ENCODE peak calls at places on chromosomes 2 and 18, in four cellular contexts. E is HCT116, R is neural progenitor cell, Z is GM23338. C is an unnamed sample.

GRCh38 chr2:202186641-202187202 is 51.7 kb downstream of the SUMO1 start:
- DNase-seq in R (no peak), E (no peak), Z (no peak), C (no peak)

GRCh38 chr2:1055014-1055595 is 104.5 kb downstream of the SNTG2 start:
- DNase-seq in E (no peak), Z (no peak), R (no peak), C (no peak)

GRCh38 chr2:97996679-97997078 is 931 bp upstream of the TMEM131 start:
- DNase-seq in Z (peak), E (no peak), R (no peak), C (no peak)

GRCh38 chr2:33491685-33492084 is 15.2 kb downstream of the RASGRP3 start:
- DNase-seq in E (no peak), Z (peak), R (peak), C (peak)

GRCh38 chr2:172962824-172963223 is 112.8 kb upstream of the MAP3K20 start:
- DNase-seq in E (no peak), R (no peak), Z (no peak), C (no peak)

GRCh38 chr2:240663791-240664190 is 18.9 kb downstream of the AQP12B start:
- DNase-seq in Z (no peak), E (no peak), R (no peak), C (no peak)

GRCh38 chr2:111534816-111535803 is 348.9 kb downstream of the ANAPC1 start:
- DNase-seq in R (peak), E (no peak), Z (peak), C (peak)

GRCh38 chr2:108594132-108594981 is 60.1 kb downstream of the LIMS1 start:
- DNase-seq in Z (no peak), E (peak), R (no peak), C (peak)

GRCh38 chr2:229313591-229313990 is 42.5 kb upstream of the PID1 start:
- DNase-seq in R (no peak), Z (no peak), E (no peak), C (no peak)

GRCh38 chr2:170307988-170308387 is 130.0 kb downstream of the MYO3B start:
- DNase-seq in R (no peak), E (no peak), Z (no peak), C (no peak)

GRCh38 chr18:75204262-75204977 is 4.5 kb downstream of the PTGR3 start:
- DNase-seq in Z (peak), E (no peak), R (peak), C (no peak)

GRCh38 chr2:63539416-63540162 is 48.7 kb downstream of the WDPCP start:
- DNase-seq in Z (no peak), E (no peak), R (no peak), C (no peak)

GRCh38 chr2:203025592-203025991 is 10.9 kb downstream of the NBEAL1 start:
- DNase-seq in E (no peak), Z (no peak), R (no peak), C (no peak)

GRCh38 chr2:111698743-111699554 is 185.0 kb downstream of the ANAPC1 start:
- DNase-seq in E (peak), Z (peak), R (no peak), C (peak)

GRCh38 chr2:236862961-236863728 is 222.5 kb upstream of the COPS8 start:
- DNase-seq in E (no peak), R (no peak), Z (no peak), C (no peak)

GRCh38 chr2:23199115-23199918 is 185.7 kb upstream of the KLHL29 start:
- DNase-seq in Z (peak), R (peak), E (peak), C (no peak)

GRCh38 chr2:14944562-14945346 is 312.2 kb downstream of the LRATD1 start:
- DNase-seq in E (peak), R (peak), Z (peak), C (peak)

GRCh38 chr2:56185582-56186046 is 1.8 kb downstream of the CCDC85A start:
- DNase-seq in R (peak), E (no peak), Z (peak), C (no peak)

GRCh38 chr2:170917957-170918356 is 11.1 kb upstream of the GORASP2 start:
- DNase-seq in Z (no peak), E (no peak), R (peak), C (no peak)

GRCh38 chr2:69305712-69306611 is 81.1 kb downstream of the GFPT1 start:
- DNase-seq in R (peak), E (no peak), Z (peak), C (no peak)

GRCh38 chr2:225452677-225453076 is 53.2 kb downstream of the NYAP2 start:
- DNase-seq in Z (peak), R (peak), E (no peak), C (no peak)

GRCh38 chr2:67268806-67269205 is 128.3 kb upstream of the ETAA1 start:
- DNase-seq in Z (no peak), R (no peak), E (no peak), C (no peak)

GRCh38 chr2:127056086-127056485 is 50.9 kb downstream of the BIN1 start:
- DNase-seq in R (no peak), Z (no peak), E (no peak), C (no peak)

GRCh38 chr2:237726401-237726830 is 72.2 kb upstream of the RBM44 start:
- DNase-seq in R (no peak), E (no peak), Z (no peak), C (no peak)

GRCh38 chr2:144580521-144581153 is 60.7 kb upstream of the ZEB2 start:
- DNase-seq in Z (peak), E (no peak), R (peak), C (no peak)

GRCh38 chr18:57621252-57621607 is 406 bp downstream of the NARS1 start:
- DNase-seq in R (no peak), Z (no peak), E (no peak), C (no peak)

GRCh38 chr18:57749604-57749970 is 53.5 kb downstream of the ATP8B1 start:
- DNase-seq in R (no peak), Z (no peak), E (no peak), C (no peak)

GRCh38 chr2:216777637-216778273 is 82.1 kb downstream of the TNP1 start:
- DNase-seq in R (peak), E (peak), Z (peak), C (peak)

GRCh38 chr2:212013656-212014055 is 524.9 kb downstream of the ERBB4 start:
- DNase-seq in Z (no peak), E (no peak), R (no peak), C (no peak)

GRCh38 chr2:188333751-188334524 is 42.3 kb downstream of the GULP1 start:
- DNase-seq in R (peak), Z (no peak), E (no peak), C (no peak)

GRCh38 chr2:18402-19271 is 27.7 kb downstream of the FAM110C start:
- DNase-seq in R (peak), Z (peak), E (no peak), C (no peak)

GRCh38 chr2:72843301-72843700 is 17.5 kb upstream of the EXOC6B start:
- DNase-seq in E (no peak), Z (peak), R (no peak), C (no peak)

GRCh38 chr2:228268756-228269155 is 87.3 kb upstream of the SPHKAP start:
- DNase-seq in E (no peak), Z (no peak), R (no peak), C (no peak)

GRCh38 chr18:9283789-9284188 is 50.8 kb upstream of the TWSG1 start:
- DNase-seq in Z (no peak), R (no peak), E (no peak), C (no peak)

GRCh38 chr2:72917138-72917874 is at the start of gene EMX1:
- DNase-seq in E (peak), Z (peak), R (peak), C (peak)

GRCh38 chr2:151338115-151338514 is 19.3 kb upstream of the TNFAIP6 start:
- DNase-seq in R (no peak), E (no peak), Z (no peak), C (no peak)

GRCh38 chr2:201909348-201909747 is 103.0 kb downstream of the CDK15 start:
- DNase-seq in E (no peak), R (no peak), Z (no peak), C (peak)

GRCh38 chr18:53819671-53820070 is 404.8 kb downstream of the MBD2 start:
- DNase-seq in E (no peak), R (no peak), Z (no peak), C (no peak)

GRCh38 chr18:53817976-53818950 is 406.2 kb downstream of the MBD2 start:
- DNase-seq in R (no peak), Z (no peak), E (no peak), C (no peak)

DNA sequence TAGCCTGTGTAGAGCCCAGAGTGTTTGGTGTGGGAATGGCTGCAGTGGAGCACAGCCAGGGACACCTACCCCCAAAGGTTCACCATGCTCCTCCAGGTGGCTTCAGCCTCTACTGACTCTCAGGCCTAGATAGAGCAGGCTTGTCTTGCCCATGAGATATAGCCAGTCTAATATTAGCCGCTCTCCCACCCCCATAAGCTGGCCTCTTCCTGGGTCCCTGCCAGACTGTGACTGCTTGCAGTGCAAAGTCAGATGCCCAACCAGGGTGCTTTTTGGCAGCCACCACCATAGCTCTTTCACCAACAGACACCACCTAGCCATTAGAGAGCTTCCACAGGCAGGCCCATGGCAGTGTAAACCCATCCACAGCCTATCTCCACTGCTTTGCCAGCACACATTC is 405.3 kb downstream of the MBD2 start:
- DNase-seq in Z (no peak), R (no peak), E (no peak), C (no peak)
- H3K4me3 ChIP-seq in Z (no peak), R (no peak), E (no peak), C (no peak)

DNA sequence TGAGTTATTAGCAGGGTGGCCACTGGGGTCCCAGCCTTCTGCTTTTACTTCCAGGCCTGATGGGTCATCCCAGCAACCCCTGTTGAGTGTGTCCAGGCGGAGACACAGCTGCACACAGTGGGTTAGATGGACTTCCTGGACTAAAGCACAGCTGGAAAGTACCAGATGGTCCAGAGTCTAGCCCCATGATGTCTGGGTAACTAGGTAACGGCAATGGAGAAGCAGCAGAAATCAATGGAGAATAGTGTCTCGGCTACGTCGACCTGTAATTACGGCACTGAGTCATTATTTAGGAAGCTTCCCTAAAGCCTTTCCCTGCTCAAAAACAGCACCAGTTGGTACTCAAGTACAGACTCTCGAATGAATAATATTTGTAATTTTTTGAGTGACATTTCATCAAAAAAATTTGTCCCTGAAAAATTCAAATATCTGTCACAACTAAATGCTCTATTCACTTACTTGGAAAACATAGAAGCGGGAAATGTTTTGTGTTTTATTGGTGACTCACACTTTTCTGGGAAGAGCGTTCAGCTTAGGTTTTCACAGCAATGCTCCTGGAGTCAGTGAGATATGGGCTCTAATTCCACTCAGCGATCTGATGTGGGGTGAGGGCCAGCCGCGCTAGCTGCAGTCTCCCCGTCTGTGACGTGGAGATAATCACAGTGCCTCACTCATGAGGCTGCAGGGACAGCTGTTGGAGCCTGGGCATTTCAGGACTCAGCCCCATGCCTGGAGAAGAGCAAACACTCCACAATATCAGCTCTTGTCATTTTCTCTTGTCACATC is 16.2 kb upstream of the ARL4C start:
- DNase-seq in Z (no peak), R (no peak), E (no peak), C (no peak)
- TF ChIP-seq EZH2phosphoT487 in Z (no peak), R (no peak), E (no peak), C (no peak)

GRCh38 chr2:205902899-205903236 is 183.1 kb downstream of the INO80D start:
- DNase-seq in E (no peak), R (no peak), Z (no peak), C (no peak)

GRCh38 chr2:205904873-205905272 is 181.1 kb downstream of the INO80D start:
- DNase-seq in E (no peak), R (no peak), Z (no peak), C (no peak)

GRCh38 chr2:205903549-205904129 is 182.3 kb downstream of the INO80D start:
- DNase-seq in E (peak), R (peak), Z (peak), C (peak)

GRCh38 chr2:205898744-205899143 is 187.2 kb downstream of the INO80D start:
- DNase-seq in Z (no peak), R (no peak), E (no peak), C (no peak)

DNA sequence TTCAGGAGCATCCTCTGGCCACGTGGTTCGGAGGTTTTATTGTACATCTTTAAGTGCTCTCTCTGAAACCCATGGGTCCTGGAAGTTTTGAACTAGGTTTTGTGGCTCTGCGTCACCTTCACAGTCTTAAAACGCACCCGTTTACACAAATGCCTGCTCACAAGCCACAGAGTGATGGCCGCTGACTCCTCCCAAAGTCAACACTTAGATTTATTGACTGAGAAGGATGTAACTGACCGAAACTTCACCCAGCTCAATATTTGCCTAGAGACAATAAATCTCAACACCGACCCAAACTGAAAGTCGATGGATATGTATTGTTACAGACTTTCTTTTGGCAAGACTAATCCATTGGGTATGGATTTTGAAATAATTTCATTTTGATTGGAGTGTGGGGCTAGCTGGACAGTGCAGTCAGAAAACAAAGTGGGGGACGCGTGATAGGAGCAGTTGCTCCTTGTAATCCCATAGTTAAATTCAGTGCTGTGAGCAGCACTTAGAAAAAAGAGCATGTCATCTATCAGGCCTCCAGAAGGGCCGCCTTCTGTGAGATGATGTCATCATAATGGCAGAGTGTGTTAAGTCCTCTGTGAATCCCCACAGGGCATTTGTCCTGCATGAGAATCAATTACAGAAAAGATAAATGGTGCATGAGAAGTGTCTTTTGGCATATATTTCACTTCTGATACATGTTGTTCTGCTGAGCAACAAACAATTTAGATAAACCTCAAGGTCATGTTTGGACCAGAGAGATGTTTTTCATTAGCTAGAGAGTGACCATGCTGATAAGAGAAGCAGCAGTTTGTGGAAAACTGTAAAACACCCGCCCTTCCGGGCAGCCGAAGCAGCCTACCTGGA is 183.7 kb downstream of the INO80D start:
- DNase-seq in R (no peak), E (no peak), Z (no peak), C (no peak)
- H3K4me3 ChIP-seq in R (no peak), E (no peak), Z (no peak), C (no peak)

GRCh38 chr2:143177081-143177786 is 48.0 kb downstream of the ARHGAP15 start:
- DNase-seq in R (no peak), E (no peak), Z (no peak), C (peak)
- TF ChIP-seq EZH2phosphoT487 in R (no peak), E (no peak), Z (no peak), C (no peak)

C was measured in MM.1S.